ENCODE peak calls at places on chromosomes 6 and 20, in nine cellular contexts. Y, H, A, T, G, V, W, E and K are unnamed samples.

GRCh38 chr6:81890846-81891245 is 138.4 kb upstream of the TENT5A start:
- DNase-seq in G (no peak), Y (no peak), V (no peak), H (no peak), T (peak; percentile 94), W (no peak), A (no peak), E (no peak), K (no peak)

GRCh38 chr6:33204415-33205171 is at the start of gene HSD17B8:
- DNase-seq in W (peak; percentile 96), G (peak; percentile 97), V (peak; percentile 90), H (peak; percentile 97), Y (peak; percentile 94), E (peak; percentile 96), A (peak; percentile 89), T (peak; percentile 97), K (peak; percentile 88)

GRCh38 chr6:157994126-157994795 is 12.6 kb downstream of the SYNJ2 start:
- DNase-seq in V (no peak), A (no peak), Y (no peak), E (no peak), T (no peak), H (no peak), W (no peak), G (no peak), K (no peak)

GRCh38 chr6:157881375-157881774 is 58.3 kb downstream of the SNX9 start:
- DNase-seq in G (no peak), A (no peak), Y (no peak), H (no peak), E (no peak), T (no peak), V (no peak), W (no peak), K (no peak)

GRCh38 chr6:136608991-136609390 is 58.8 kb upstream of the MAP7 start:
- DNase-seq in W (no peak), G (no peak), Y (no peak), H (no peak), T (peak; percentile 85), V (no peak), A (no peak), E (no peak), K (no peak)

GRCh38 chr20:16500197-16500596 is 73.1 kb downstream of the KIF16B start:
- DNase-seq in H (no peak), G (no peak), W (no peak), A (no peak), E (no peak), V (no peak), Y (no peak), T (no peak), K (no peak)

GRCh38 chr20:58634818-58635665 is 16.0 kb upstream of the STX16 start:
- DNase-seq in E (no peak), G (no peak), W (no peak), H (no peak), A (no peak), T (no peak), V (no peak), Y (no peak), K (no peak)

GRCh38 chr6:134004714-134005113 is 47.7 kb downstream of the SLC2A12 start:
- DNase-seq in Y (no peak), E (no peak), G (no peak), H (no peak), V (no peak), W (no peak), T (peak; percentile 11), A (no peak), K (no peak)

GRCh38 chr20:63321148-63321831 is 28.3 kb downstream of the COL20A1 start:
- DNase-seq in A (no peak), V (no peak), T (peak; percentile 77), H (peak; percentile 31), W (peak; percentile 75), E (peak; percentile 78), Y (no peak), G (peak; percentile 25), K (peak; percentile 6)

GRCh38 chr6:20696676-20697075 is 162.4 kb downstream of the CDKAL1 start:
- DNase-seq in T (peak; percentile 91), G (no peak), Y (no peak), A (no peak), V (no peak), W (no peak), E (no peak), H (no peak), K (no peak)

GRCh38 chr6:120211955-120212792 is 862.6 kb upstream of the MAN1A1 start:
- DNase-seq in W (no peak), G (no peak), A (no peak), E (no peak), V (no peak), H (no peak), T (no peak), Y (no peak), K (no peak)

GRCh38 chr6:83160167-83160566 is 32.9 kb downstream of the PGM3 start:
- DNase-seq in Y (no peak), E (no peak), A (no peak), T (no peak), V (no peak), G (peak; percentile 63), H (no peak), W (no peak), K (no peak)

GRCh38 chr6:160791459-160791858 is 89.4 kb downstream of the PLG start:
- DNase-seq in V (no peak), G (no peak), E (no peak), A (no peak), T (no peak), Y (no peak), H (no peak), W (no peak), K (no peak)

GRCh38 chr20:57570145-57570850 is 9.4 kb downstream of the PCK1 start:
- DNase-seq in A (no peak), W (no peak), H (no peak), Y (no peak), G (no peak), E (no peak), T (no peak), V (no peak), K (no peak)

GRCh38 chr20:48814633-48815032 is 13.2 kb downstream of the PREX1 start:
- DNase-seq in E (no peak), V (no peak), Y (no peak), T (no peak), G (no peak), A (no peak), W (no peak), H (no peak), K (no peak)

GRCh38 chr20:31488171-31488570 is 13.1 kb downstream of the REM1 start:
- DNase-seq in E (no peak), T (no peak), H (no peak), V (no peak), A (no peak), W (no peak), Y (no peak), G (no peak), K (no peak)

GRCh38 chr20:31490752-31491151 is 15.7 kb downstream of the REM1 start:
- DNase-seq in H (no peak), V (no peak), A (no peak), E (no peak), G (no peak), T (no peak), W (no peak), Y (no peak), K (no peak)

GRCh38 chr20:31484001-31484400 is 8.9 kb downstream of the REM1 start:
- DNase-seq in A (no peak), H (no peak), G (no peak), E (no peak), W (peak; percentile 36), Y (peak; percentile 39), V (no peak), T (peak; percentile 47), K (no peak)

GRCh38 chr20:31489152-31489551 is 14.1 kb downstream of the REM1 start:
- DNase-seq in E (no peak), Y (no peak), H (no peak), W (no peak), T (no peak), V (no peak), A (no peak), G (no peak), K (no peak)

GRCh38 chr20:31485450-31486339 is 10.6 kb downstream of the REM1 start:
- DNase-seq in Y (peak; percentile 36), V (no peak), W (peak; percentile 76), E (peak; percentile 83), T (peak; percentile 58), H (no peak), A (no peak), G (no peak), K (no peak)
- H3K9me3 ChIP-seq in Y (no peaks in the 10 kb centered on the region), V (no peaks in the 10 kb centered on the region), W (no peaks in the 10 kb centered on the region), E (no peaks in the 10 kb centered on the region), T (no peaks in the 10 kb centered on the region), H (no peaks in the 10 kb centered on the region), A (no peaks in the 10 kb centered on the region), G (no peaks in the 10 kb centered on the region), K (no peaks in the 10 kb centered on the region)

DNA sequence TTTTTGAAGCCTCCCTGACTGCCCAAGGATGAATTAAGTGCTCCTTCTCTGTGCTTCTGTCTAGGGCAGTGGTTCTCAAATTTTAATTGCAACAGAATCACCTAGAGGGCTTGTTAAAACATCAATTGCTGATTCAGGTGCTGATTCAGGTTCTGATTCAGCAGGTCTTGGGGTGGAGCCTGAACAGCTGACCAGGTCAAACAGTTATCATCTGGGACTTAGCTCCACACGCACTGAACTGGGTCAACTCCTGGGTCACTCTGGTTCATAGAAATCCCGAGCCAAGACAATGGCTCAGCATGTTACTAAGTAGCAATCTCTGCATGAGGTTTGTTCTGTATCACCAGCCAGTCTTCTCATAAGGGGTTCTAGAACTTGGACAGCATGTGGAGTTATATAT is 192.3 kb downstream of the GJA1 start:
- DNase-seq in A (no peak), Y (no peak), T (peak; percentile 12), V (no peak), G (no peak), H (no peak), W (no peak), E (no peak), K (no peak)
- H3K9me3 ChIP-seq in A (no peaks in the 10 kb centered on the region), Y (no peaks in the 10 kb centered on the region), T (no peaks in the 10 kb centered on the region), V (no peaks in the 10 kb centered on the region), G (no peaks in the 10 kb centered on the region), H (no peaks in the 10 kb centered on the region), W (no peaks in the 10 kb centered on the region), E (no peaks in the 10 kb centered on the region), K (no peaks in the 10 kb centered on the region)

GRCh38 chr6:48916523-48917050 is 546.5 kb downstream of the MMUT start:
- DNase-seq in G (no peak), A (no peak), T (no peak), W (no peak), V (no peak), E (no peak), Y (no peak), H (no peak), K (no peak)

GRCh38 chr6:48915591-48915990 is 547.5 kb downstream of the MMUT start:
- DNase-seq in A (no peak), Y (no peak), T (no peak), W (no peak), V (no peak), H (no peak), E (no peak), G (no peak), K (no peak)

GRCh38 chr6:48917233-48917632 is 545.8 kb downstream of the MMUT start:
- DNase-seq in Y (no peak), T (no peak), A (no peak), E (no peak), V (no peak), G (no peak), W (no peak), H (no peak), K (no peak)

GRCh38 chr6:48912503-48912902 is 550.5 kb downstream of the MMUT start:
- DNase-seq in G (no peak), E (no peak), W (no peak), H (no peak), A (no peak), T (no peak), Y (no peak), V (no peak), K (no peak)
- H3K9me3 ChIP-seq in G (no peaks in the 10 kb centered on the region), E (no peaks in the 10 kb centered on the region), W (no peaks in the 10 kb centered on the region), H (no peaks in the 10 kb centered on the region), A (no peaks in the 10 kb centered on the region), T (no peaks in the 10 kb centered on the region), Y (no peaks in the 10 kb centered on the region), V (no peaks in the 10 kb centered on the region), K (no peaks in the 10 kb centered on the region)

GRCh38 chr6:169915769-169916550 is 164.5 kb downstream of the ERMARD start:
- DNase-seq in G (no peak), W (no peak), T (no peak), V (no peak), E (no peak), Y (no peak), H (peak; percentile 47), A (no peak), K (no peak)
- H3K9me3 ChIP-seq in G (no peaks in the 10 kb centered on the region), W (no peaks in the 10 kb centered on the region), T (no peaks in the 10 kb centered on the region), V (no peaks in the 10 kb centered on the region), E (no peaks in the 10 kb centered on the region), Y (no peaks in the 10 kb centered on the region), H (no peaks in the 10 kb centered on the region), A (no peaks in the 10 kb centered on the region), K (no peaks in the 10 kb centered on the region)